ENCODE peak calls at places on chromosomes 6 and 20, in six cellular contexts. V is Panc1, L is IMR-90, S is SJSA1, C is heart right ventricle, G is fibroblast of lung. B is an unnamed sample.

GRCh38 chr6:158488065-158488464 is 71.8 kb upstream of the TMEM181 start:
- DNase-seq in V (peak; percentile 27), L (peak; percentile 99), S (peak; percentile 78), C (no peak), G (peak; percentile 100), B (peak; percentile 80)

GRCh38 chr20:47795214-47795667 is 10.0 kb upstream of the SULF2 start:
- DNase-seq in V (no peak), L (no peak), S (no peak), C (no peak), G (peak; percentile 62), B (peak; percentile 97)

GRCh38 chr6:166602928-166603690 is 16.6 kb upstream of the RAMACL start:
- DNase-seq in V (no peak), L (no peak), S (no peak), C (peak; percentile 2), G (no peak), B (no peak)

GRCh38 chr6:158039178-158039557 is 57.5 kb downstream of the SYNJ2 start:
- DNase-seq in V (no peak), L (peak; percentile 67), S (no peak), C (no peak), G (peak; percentile 82), B (peak; percentile 58)

GRCh38 chr20:37911262-37911661 is 8.3 kb downstream of the VSTM2L start:
- DNase-seq in V (no peak), L (no peak), S (no peak), C (no peak), G (no peak), B (no peak)

GRCh38 chr6:3797231-3798200 is 46.0 kb upstream of the PXDC1 start:
- DNase-seq in V (peak; percentile 59), L (peak; percentile 79), S (peak; percentile 93), C (no peak), G (peak; percentile 94), B (no peak)

GRCh38 chr6:110495949-110496348 is 19.5 kb upstream of the SLC22A16 start:
- DNase-seq in V (no peak), L (no peak), S (no peak), C (no peak), G (no peak), B (no peak)

GRCh38 chr20:9491324-9491723 is 23.1 kb upstream of the LAMP5 start:
- DNase-seq in V (no peak), L (no peak), S (no peak), C (no peak), G (no peak), B (no peak)

GRCh38 chr6:134983823-134984222 is 33.9 kb upstream of the ALDH8A1 start:
- DNase-seq in V (no peak), L (no peak), S (no peak), C (no peak), G (no peak), B (no peak)

GRCh38 chr6:142820336-142821016 is 124.5 kb downstream of the HIVEP2 start:
- DNase-seq in V (no peak), L (no peak), S (no peak), C (no peak), G (no peak), B (no peak)

GRCh38 chr6:137801352-137802088 is 65.5 kb upstream of the TNFAIP3 start:
- DNase-seq in V (no peak), L (no peak), S (no peak), C (no peak), G (no peak), B (no peak)
- H3K9me3 ChIP-seq in V (no peaks in the 10 kb centered on the region), L (no peaks in the 10 kb centered on the region), S (no peaks in the 10 kb centered on the region), C (no peaks in the 10 kb centered on the region), G (no peaks in the 10 kb centered on the region), B (no peaks in the 10 kb centered on the region)

GRCh38 chr20:39632757-39633156 is 670.6 kb downstream of the DHX35 start:
- DNase-seq in V (no peak), L (no peak), S (no peak), C (no peak), G (no peak), B (no peak)
- H3K9me3 ChIP-seq in V (no peaks in the 10 kb centered on the region), L (peaks cover 3% of the 10 kb centered on the region), S (no peaks in the 10 kb centered on the region), C (no peaks in the 10 kb centered on the region), G (no peaks in the 10 kb centered on the region), B (no peaks in the 10 kb centered on the region)

GRCh38 chr6:148649454-148649963 is 97.3 kb upstream of the UST start:
- DNase-seq in V (no peak), L (no peak), S (no peak), C (no peak), G (no peak), B (no peak)

GRCh38 chr6:148648754-148649453 is 97.9 kb upstream of the UST start:
- DNase-seq in V (no peak), L (no peak), S (no peak), C (no peak), G (no peak), B (no peak)

GRCh38 chr6:148653138-148653776 is 93.6 kb upstream of the UST start:
- DNase-seq in V (no peak), L (no peak), S (no peak), C (no peak), G (peak; percentile 3), B (no peak)

GRCh38 chr6:148650941-148651540 is 95.8 kb upstream of the UST start:
- DNase-seq in V (no peak), L (no peak), S (no peak), C (peak; percentile 12), G (no peak), B (no peak)
- H3K9me3 ChIP-seq in V (peaks cover 8% of the 10 kb centered on the region), L (peaks cover 18% of the 10 kb centered on the region), S (no peaks in the 10 kb centered on the region), C (no peaks in the 10 kb centered on the region), G (no peaks in the 10 kb centered on the region), B (peaks cover 20% of the 10 kb centered on the region)

DNA sequence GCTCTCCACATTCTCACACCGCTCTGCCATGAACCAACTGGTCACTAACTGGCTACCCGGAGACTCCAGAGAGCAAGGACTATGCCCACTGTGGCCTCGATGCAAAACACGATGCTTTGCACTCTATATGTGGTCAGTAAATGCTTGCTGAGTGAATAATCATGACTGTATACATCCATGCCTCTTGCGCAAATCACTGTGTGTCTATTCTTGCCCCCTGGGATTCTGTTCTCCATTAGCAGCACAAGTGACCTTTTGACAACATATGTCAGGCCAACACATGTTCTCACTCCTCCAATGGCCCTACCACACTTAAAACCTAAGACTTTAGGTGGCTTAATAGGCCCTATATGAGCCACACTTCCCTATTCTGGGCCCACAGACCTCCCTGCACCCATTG is 16.9 kb downstream of the KIF16B start:
- DNase-seq in V (no peak), L (peak; percentile 75), S (no peak), C (no peak), G (no peak), B (no peak)
- H3K9me3 ChIP-seq in V (no peaks in the 10 kb centered on the region), L (no peaks in the 10 kb centered on the region), S (no peaks in the 10 kb centered on the region), C (no peaks in the 10 kb centered on the region), G (no peaks in the 10 kb centered on the region), B (no peaks in the 10 kb centered on the region)

DNA sequence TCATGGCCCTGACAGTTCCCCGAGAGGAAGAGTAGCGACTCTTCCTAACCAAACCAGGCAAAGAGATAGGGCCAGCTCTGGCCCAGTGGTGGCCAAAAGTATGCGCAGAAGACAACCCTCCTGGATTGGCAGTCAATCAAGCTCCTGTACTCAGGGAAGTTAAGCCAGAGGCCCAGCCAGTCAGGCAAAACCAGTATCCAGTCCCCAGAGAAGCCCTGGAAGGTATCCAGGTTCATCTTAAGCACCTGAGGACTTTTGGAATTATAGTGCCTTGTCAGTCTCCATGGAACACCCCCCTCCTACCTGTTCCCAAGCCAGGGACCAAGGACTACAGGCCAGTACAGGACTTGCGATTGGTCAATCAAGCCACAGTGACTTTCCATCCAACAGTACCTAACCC is 298.3 kb downstream of the RNGTT start:
- DNase-seq in V (no peak), L (no peak), S (no peak), C (no peak), G (no peak), B (no peak)
- H3K9me3 ChIP-seq in V (peaks cover 12% of the 10 kb centered on the region), L (peaks cover 5% of the 10 kb centered on the region), S (peaks cover 5% of the 10 kb centered on the region), C (peaks cover 36% of the 10 kb centered on the region), G (no peaks in the 10 kb centered on the region), B (peaks cover 10% of the 10 kb centered on the region)

DNA sequence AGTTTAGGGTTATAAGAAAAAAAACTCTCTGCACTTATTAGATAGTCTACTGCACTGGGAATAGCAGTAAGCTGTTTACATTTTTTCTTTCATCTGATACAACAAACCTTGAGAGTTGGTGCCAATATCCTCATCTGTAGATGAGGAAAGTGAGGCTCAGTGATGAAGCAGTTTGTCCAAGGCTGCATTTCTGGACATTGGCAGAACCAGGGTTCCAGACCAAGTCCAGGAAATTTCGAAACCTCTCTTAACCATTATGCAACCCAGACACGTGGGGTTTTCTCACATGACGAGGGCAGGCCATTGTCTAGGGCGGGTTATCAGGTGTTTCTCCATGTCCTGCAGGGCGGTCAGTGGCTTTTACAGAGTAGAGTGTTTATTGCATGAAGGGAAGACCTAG is 23.0 kb downstream of the E2F3 start:
- DNase-seq in V (no peak), L (no peak), S (no peak), C (no peak), G (no peak), B (no peak)
- H3K9me3 ChIP-seq in V (no peaks in the 10 kb centered on the region), L (no peaks in the 10 kb centered on the region), S (peaks cover 5% of the 10 kb centered on the region), C (peaks cover 16% of the 10 kb centered on the region), G (no peaks in the 10 kb centered on the region), B (no peaks in the 10 kb centered on the region)

DNA sequence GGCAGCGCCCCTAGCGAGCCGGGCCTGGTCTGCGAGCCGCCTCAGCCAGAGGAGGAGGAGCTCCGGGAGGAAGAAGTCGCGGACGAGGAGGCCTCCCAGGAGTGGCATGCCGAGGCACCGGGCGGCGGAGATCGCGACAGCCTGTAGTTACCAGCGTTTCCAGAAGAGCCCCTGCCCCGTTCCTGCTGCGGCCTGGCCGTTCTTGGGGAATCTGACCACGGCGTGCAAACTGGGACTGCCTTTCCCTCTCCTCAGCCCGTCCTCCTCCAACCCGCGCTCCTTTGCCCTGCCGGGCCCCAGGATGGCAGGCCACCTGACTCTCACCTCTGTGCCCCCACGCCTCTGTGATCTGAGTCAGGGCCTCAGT is 802 bp downstream of the HDGFL1 start:
- DNase-seq in V (no peak), L (no peak), S (no peak), C (no peak), G (no peak), B (no peak)
- H3K9me3 ChIP-seq in V (no peaks in the 10 kb centered on the region), L (no peaks in the 10 kb centered on the region), S (no peaks in the 10 kb centered on the region), C (peaks cover 6% of the 10 kb centered on the region), G (no peaks in the 10 kb centered on the region), B (no peaks in the 10 kb centered on the region)

DNA sequence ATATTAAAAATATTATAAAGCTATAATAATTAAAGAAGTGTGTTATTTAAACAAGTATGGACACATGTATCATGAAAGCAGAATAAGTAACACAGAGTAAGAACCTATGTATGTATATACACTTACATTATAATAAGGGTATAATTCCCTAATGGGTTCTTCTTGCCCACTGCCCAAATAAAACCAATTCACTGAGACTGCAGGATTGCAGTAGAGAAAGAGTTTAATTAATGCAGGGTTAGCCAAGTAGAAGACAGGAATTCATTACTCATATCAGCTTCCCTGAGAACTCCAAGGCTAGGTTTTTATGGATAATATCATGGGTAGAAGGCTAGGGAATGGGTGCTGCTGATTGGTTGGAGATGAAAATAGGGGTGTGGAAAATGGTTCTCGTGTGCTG is 53.8 kb upstream of the SAMD3 start:
- DNase-seq in V (no peak), L (no peak), S (no peak), C (no peak), G (no peak), B (no peak)
- H3K9me3 ChIP-seq in V (peaks cover 10% of the 10 kb centered on the region), L (peaks cover 14% of the 10 kb centered on the region), S (no peaks in the 10 kb centered on the region), C (peaks cover 50% of the 10 kb centered on the region), G (no peaks in the 10 kb centered on the region), B (peaks cover 32% of the 10 kb centered on the region)

DNA sequence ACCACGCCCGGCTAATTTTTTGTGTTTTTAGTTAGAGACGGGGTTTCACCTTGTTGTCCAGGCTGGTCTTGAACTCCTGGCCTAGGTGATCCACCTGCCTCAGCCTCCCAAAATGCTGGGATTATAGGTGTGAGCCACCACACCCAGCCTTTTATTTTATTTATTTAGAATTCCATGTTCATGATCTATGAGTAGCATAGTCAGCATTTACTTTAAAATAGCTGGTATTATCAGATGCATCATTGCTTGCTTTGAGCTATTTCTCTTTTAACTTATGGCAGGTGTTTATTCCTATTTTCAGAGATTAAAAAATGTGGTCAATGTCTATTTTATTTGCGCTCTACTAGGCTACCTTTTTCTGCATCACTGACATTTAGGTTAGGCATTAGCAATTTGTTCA is 152.0 kb downstream of the UTRN start:
- DNase-seq in V (no peak), L (no peak), S (no peak), C (no peak), G (no peak), B (no peak)
- H3K9me3 ChIP-seq in V (peaks cover 2% of the 10 kb centered on the region), L (peaks cover 7% of the 10 kb centered on the region), S (peaks cover 15% of the 10 kb centered on the region), C (no peaks in the 10 kb centered on the region), G (no peaks in the 10 kb centered on the region), B (peaks cover 10% of the 10 kb centered on the region)

B was measured in MG63.